ENCODE peak calls at places on chromosomes 12 and 14, in seven cellular contexts. R, H, D, N, G, V and S are unnamed samples.

GRCh38 chr12:49974677-49975369 is 2.1 kb downstream of the AQP6 start:
- DNase-seq in R (no peak), H (no peak), D (no peak), N (no peak), G (no peak), V (no peak), S (no peak)

GRCh38 chr12:123748661-123749060 is 13.4 kb upstream of the DNAH10 start:
- DNase-seq in R (peak), H (no peak), D (no peak), N (no peak), G (no peak), V (no peak), S (no peak)

GRCh38 chr12:88750867-88751543 is 170.7 kb upstream of the KITLG start:
- DNase-seq in R (no peak), H (no peak), D (no peak), N (no peak), G (no peak), V (no peak), S (no peak)

GRCh38 chr14:50821471-50822464 is 9.2 kb downstream of the NIN start:
- DNase-seq in R (peak), H (peak), D (peak), N (peak), G (peak), V (no peak), S (peak)

GRCh38 chr14:73785336-73785833 is 66.2 kb upstream of the PTGR2 start:
- DNase-seq in R (peak), H (no peak), D (no peak), N (no peak), G (peak), V (no peak), S (no peak)

GRCh38 chr14:31206536-31207286 is 882 bp downstream of the HECTD1 start:
- DNase-seq in R (no peak), H (peak), D (peak), N (peak), G (peak), V (peak), S (peak)

GRCh38 chr12:24982250-24982649 is 33.3 kb upstream of the BCAT1 start:
- DNase-seq in R (no peak), H (no peak), D (no peak), N (no peak), G (no peak), V (no peak), S (no peak)

GRCh38 chr14:72514660-72515025 is 379.3 kb downstream of the DPF3 start:
- DNase-seq in R (no peak), H (no peak), D (no peak), N (no peak), G (no peak), V (no peak), S (no peak)

GRCh38 chr12:5220835-5221234 is 177.2 kb downstream of the KCNA5 start:
- DNase-seq in R (peak), H (no peak), D (no peak), N (no peak), G (no peak), V (no peak), S (no peak)

GRCh38 chr14:100384819-100385813 is 62.0 kb downstream of the SLC25A47 start:
- DNase-seq in R (peak), H (no peak), D (no peak), N (no peak), G (no peak), V (no peak), S (no peak)

GRCh38 chr12:51371295-51371953 is 19.8 kb downstream of the GALNT6 start:
- DNase-seq in R (peak), H (no peak), D (peak), N (no peak), G (no peak), V (peak), S (no peak)

GRCh38 chr12:131775904-131776889 is 52.0 kb upstream of the MMP17 start:
- DNase-seq in R (no peak), H (no peak), D (no peak), N (no peak), G (no peak), V (no peak), S (no peak)

GRCh38 chr14:20332386-20332945 is 613 bp downstream of the CCNB1IP1 start:
- DNase-seq in R (peak), H (no peak), D (no peak), N (no peak), G (peak), V (peak), S (no peak)

GRCh38 chr14:50985816-50986396 is 41.6 kb upstream of the PYGL start:
- DNase-seq in R (no peak), H (no peak), D (no peak), N (no peak), G (no peak), V (no peak), S (no peak)

GRCh38 chr12:30138483-30138882 is 354.7 kb upstream of the TMTC1 start:
- DNase-seq in R (no peak), H (no peak), D (no peak), N (no peak), G (no peak), V (no peak), S (no peak)

GRCh38 chr12:62933871-62934798 is 815 bp downstream of the PPM1H start:
- DNase-seq in R (peak), H (peak), D (peak), N (no peak), G (peak), V (peak), S (no peak)

GRCh38 chr14:72291908-72292688 is 359.9 kb downstream of the RGS6 start:
- DNase-seq in R (peak), H (peak), D (no peak), N (no peak), G (no peak), V (peak), S (no peak)

GRCh38 chr12:54231236-54231635 is 42.5 kb upstream of the SMUG1 start:
- DNase-seq in R (no peak), H (no peak), D (no peak), N (no peak), G (no peak), V (no peak), S (no peak)

DNA sequence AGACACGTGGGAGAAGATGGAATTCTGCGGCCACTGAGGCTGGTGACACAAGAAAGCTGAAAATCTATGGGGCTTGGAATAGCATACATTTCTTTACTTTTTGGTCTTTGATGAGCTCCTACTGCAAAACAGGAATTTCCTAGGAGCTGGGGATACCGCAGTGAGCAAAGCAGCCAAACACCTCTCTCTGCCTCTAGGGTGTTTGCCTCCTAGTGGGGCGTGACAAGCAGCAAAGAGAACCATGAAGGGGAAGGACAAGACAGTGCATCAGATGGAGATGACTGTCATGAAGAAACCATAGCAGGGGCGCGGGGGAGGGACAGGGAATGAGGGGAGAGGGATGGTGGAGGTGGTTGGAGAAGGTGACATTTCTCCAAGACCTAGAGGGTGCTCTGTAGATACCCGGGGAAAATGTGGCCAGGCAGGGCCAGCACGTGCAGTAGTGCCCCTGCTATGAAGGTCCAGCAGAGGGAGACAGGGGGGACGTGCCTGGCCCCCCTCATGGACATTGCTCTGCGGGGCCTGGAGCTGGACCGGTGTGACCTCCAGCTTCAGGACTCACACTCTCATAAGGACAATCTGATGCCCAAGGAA is 58.6 kb downstream of the SERPINA3 start:
- DNase-seq in R (no peak), H (no peak), D (no peak), N (no peak), G (no peak), V (no peak), S (no peak)
- H3K4me3 ChIP-seq in R (no peak), H (no peak), D (no peak), N (no peak), G (no peak), V (no peak), S (no peak)

DNA sequence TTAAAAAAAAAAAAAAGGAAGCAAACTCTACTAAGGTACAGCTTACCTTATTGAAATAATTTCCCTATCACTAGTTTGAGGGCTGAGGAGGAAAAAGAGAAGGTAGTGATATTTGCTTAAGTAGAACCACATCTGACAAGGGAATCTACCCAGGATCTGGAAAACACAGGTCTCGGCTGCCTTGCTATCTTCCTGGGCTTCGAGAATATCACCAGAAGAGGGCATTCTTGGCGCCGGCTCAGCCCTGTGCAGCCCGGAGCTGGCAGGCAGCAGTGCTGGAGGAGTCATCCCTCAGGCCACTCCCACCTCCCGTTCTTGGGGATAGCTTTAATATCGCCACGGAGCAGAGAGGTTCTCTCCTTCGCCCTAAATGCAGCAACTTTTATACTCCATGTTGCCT is 1181.2 kb downstream of the VRK1 start:
- DNase-seq in R (peak), H (peak), D (peak), N (peak), G (peak), V (peak), S (peak)
- H3K4me3 ChIP-seq in R (no peak), H (peak), D (peak), N (peak), G (peak), V (no peak), S (peak)

GRCh38 chr12:118645219-118645618 is 268.9 kb downstream of the SUDS3 start:
- DNase-seq in R (no peak), H (no peak), D (no peak), N (no peak), G (peak), V (peak), S (no peak)

GRCh38 chr12:118655588-118655987 is 279.2 kb downstream of the SUDS3 start:
- DNase-seq in R (no peak), H (no peak), D (no peak), N (no peak), G (no peak), V (no peak), S (no peak)

GRCh38 chr12:118649765-118650585 is 273.6 kb downstream of the SUDS3 start:
- DNase-seq in R (no peak), H (no peak), D (no peak), N (no peak), G (no peak), V (no peak), S (no peak)

GRCh38 chr12:118651487-118651886 is 275.1 kb downstream of the SUDS3 start:
- DNase-seq in R (no peak), H (no peak), D (no peak), N (no peak), G (no peak), V (no peak), S (no peak)

GRCh38 chr12:118650586-118650960 is 274.2 kb downstream of the SUDS3 start:
- DNase-seq in R (no peak), H (no peak), D (no peak), N (no peak), G (no peak), V (no peak), S (no peak)
- H3K4me3 ChIP-seq in R (no peak), H (no peak), D (no peak), N (no peak), G (no peak), V (no peak), S (no peak)

DNA sequence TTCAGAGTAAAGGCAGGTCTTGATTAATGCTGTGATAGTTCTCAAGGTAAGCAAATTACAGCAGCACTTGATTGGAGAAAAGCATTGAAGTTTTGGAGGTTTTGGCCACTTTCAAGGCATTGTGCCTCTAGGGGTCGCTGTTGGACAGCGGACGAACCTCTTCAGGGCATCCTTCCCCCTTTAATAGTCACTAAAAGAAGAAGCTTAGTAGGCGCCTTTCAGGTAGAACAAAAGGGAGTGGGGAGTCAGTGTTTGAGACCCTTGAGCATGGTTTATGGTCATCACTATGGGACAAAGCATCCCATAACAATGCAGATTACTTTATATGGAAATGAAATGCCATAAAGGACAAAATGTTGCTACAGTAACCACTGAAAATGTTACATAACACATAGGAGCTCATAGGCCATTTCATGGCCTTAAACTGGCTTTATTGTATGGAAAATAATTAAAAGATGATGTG is 199.5 kb upstream of the DCN start:
- DNase-seq in R (peak), H (peak), D (peak), N (peak), G (peak), V (peak), S (peak)
- H3K4me3 ChIP-seq in R (peak), H (peak), D (peak), N (peak), G (peak), V (no peak), S (no peak)

GRCh38 chr12:104478396-104479140 is 21.8 kb downstream of the CHST11 start:
- DNase-seq in R (no peak), H (peak), D (no peak), N (no peak), G (peak), V (no peak), S (peak)
- H3K4me3 ChIP-seq in R (no peak), H (peak), D (no peak), N (peak), G (no peak), V (no peak), S (peak)